ENCODE peak calls at places on chromosomes 5 and 9, in nine cellular contexts. One of them, this sample, is unnamed.

GRCh38 chr9:97982191-97982718 is 886 bp upstream of the ANP32B start:
- DNase-seq in endothelial cell: no peak
- DNase-seq in fibroblast of lung: no peak
- DNase-seq in dorsolateral prefrontal cortex: no peak
- DNase-seq in foreskin fibroblast: no peak
- DNase-seq in body of pancreas: no peak
- DNase-seq in ovary: no peak
- DNase-seq in mammary epithelial cell: no peak
- DNase-seq in mesothelial cell of epicardium: no peak
- DNase-seq in this sample: no peak

GRCh38 chr5:118529361-118530154 is 458.8 kb downstream of the DTWD2 start:
- DNase-seq in endothelial cell: no peak
- DNase-seq in fibroblast of lung: no peak
- DNase-seq in dorsolateral prefrontal cortex: no peak
- DNase-seq in foreskin fibroblast: no peak
- DNase-seq in body of pancreas: peak
- DNase-seq in ovary: no peak
- DNase-seq in mammary epithelial cell: no peak
- DNase-seq in mesothelial cell of epicardium: no peak
- DNase-seq in this sample: no peak

GRCh38 chr9:116084497-116084896 is 69.1 kb upstream of the PAPPA start:
- DNase-seq in endothelial cell: no peak
- DNase-seq in fibroblast of lung: no peak
- DNase-seq in dorsolateral prefrontal cortex: no peak
- DNase-seq in foreskin fibroblast: no peak
- DNase-seq in body of pancreas: no peak
- DNase-seq in ovary: no peak
- DNase-seq in mammary epithelial cell: no peak
- DNase-seq in mesothelial cell of epicardium: no peak
- DNase-seq in this sample: no peak

GRCh38 chr9:135705376-135705775 is 3.4 kb downstream of the KCNT1 start:
- DNase-seq in endothelial cell: no peak
- DNase-seq in fibroblast of lung: no peak
- DNase-seq in dorsolateral prefrontal cortex: no peak
- DNase-seq in foreskin fibroblast: no peak
- DNase-seq in body of pancreas: peak
- DNase-seq in ovary: no peak
- DNase-seq in mammary epithelial cell: no peak
- DNase-seq in mesothelial cell of epicardium: no peak
- DNase-seq in this sample: no peak

GRCh38 chr5:57171818-57172465 is 1.9 kb upstream of the GPBP1 start:
- DNase-seq in endothelial cell: no peak
- DNase-seq in fibroblast of lung: peak
- DNase-seq in dorsolateral prefrontal cortex: no peak
- DNase-seq in foreskin fibroblast: no peak
- DNase-seq in body of pancreas: no peak
- DNase-seq in ovary: no peak
- DNase-seq in mammary epithelial cell: peak
- DNase-seq in mesothelial cell of epicardium: no peak
- DNase-seq in this sample: no peak

GRCh38 chr5:131355972-131356528 is 92.2 kb downstream of the CDC42SE2 start:
- DNase-seq in endothelial cell: no peak
- DNase-seq in fibroblast of lung: peak
- DNase-seq in dorsolateral prefrontal cortex: no peak
- DNase-seq in foreskin fibroblast: no peak
- DNase-seq in body of pancreas: no peak
- DNase-seq in ovary: no peak
- DNase-seq in mammary epithelial cell: no peak
- DNase-seq in mesothelial cell of epicardium: no peak
- DNase-seq in this sample: no peak

GRCh38 chr5:102922839-102923477 is 167.9 kb downstream of the PAM start:
- DNase-seq in endothelial cell: no peak
- DNase-seq in fibroblast of lung: no peak
- DNase-seq in dorsolateral prefrontal cortex: no peak
- DNase-seq in foreskin fibroblast: no peak
- DNase-seq in body of pancreas: no peak
- DNase-seq in ovary: no peak
- DNase-seq in mammary epithelial cell: no peak
- DNase-seq in mesothelial cell of epicardium: no peak
- DNase-seq in this sample: no peak

GRCh38 chr9:18534611-18535010 is 60.7 kb downstream of the ADAMTSL1 start:
- DNase-seq in endothelial cell: no peak
- DNase-seq in fibroblast of lung: no peak
- DNase-seq in dorsolateral prefrontal cortex: no peak
- DNase-seq in foreskin fibroblast: no peak
- DNase-seq in body of pancreas: no peak
- DNase-seq in ovary: no peak
- DNase-seq in mammary epithelial cell: no peak
- DNase-seq in mesothelial cell of epicardium: no peak
- DNase-seq in this sample: no peak

GRCh38 chr5:87151547-87151946 is 116.1 kb upstream of the RASA1 start:
- DNase-seq in endothelial cell: no peak
- DNase-seq in fibroblast of lung: peak
- DNase-seq in dorsolateral prefrontal cortex: no peak
- DNase-seq in foreskin fibroblast: peak
- DNase-seq in body of pancreas: no peak
- DNase-seq in ovary: no peak
- DNase-seq in mammary epithelial cell: peak
- DNase-seq in mesothelial cell of epicardium: no peak
- DNase-seq in this sample: no peak

GRCh38 chr5:69030663-69031062 is 63.2 kb upstream of the SLC30A5 start:
- DNase-seq in endothelial cell: no peak
- DNase-seq in fibroblast of lung: no peak
- DNase-seq in dorsolateral prefrontal cortex: no peak
- DNase-seq in foreskin fibroblast: no peak
- DNase-seq in body of pancreas: no peak
- DNase-seq in ovary: no peak
- DNase-seq in mammary epithelial cell: no peak
- DNase-seq in mesothelial cell of epicardium: no peak
- DNase-seq in this sample: no peak

GRCh38 chr5:96903300-96903699 is 27.0 kb downstream of the ERAP2 start:
- DNase-seq in endothelial cell: no peak
- DNase-seq in fibroblast of lung: no peak
- DNase-seq in dorsolateral prefrontal cortex: no peak
- DNase-seq in foreskin fibroblast: peak
- DNase-seq in body of pancreas: no peak
- DNase-seq in ovary: no peak
- DNase-seq in mammary epithelial cell: no peak
- DNase-seq in mesothelial cell of epicardium: no peak
- DNase-seq in this sample: no peak

GRCh38 chr5:96902876-96903275 is 26.6 kb downstream of the ERAP2 start:
- DNase-seq in endothelial cell: no peak
- DNase-seq in fibroblast of lung: no peak
- DNase-seq in dorsolateral prefrontal cortex: no peak
- DNase-seq in foreskin fibroblast: no peak
- DNase-seq in body of pancreas: no peak
- DNase-seq in ovary: no peak
- DNase-seq in mammary epithelial cell: no peak
- DNase-seq in mesothelial cell of epicardium: no peak
- DNase-seq in this sample: no peak

GRCh38 chr5:96904054-96904931 is 28.0 kb downstream of the ERAP2 start:
- DNase-seq in endothelial cell: no peak
- DNase-seq in fibroblast of lung: no peak
- DNase-seq in dorsolateral prefrontal cortex: no peak
- DNase-seq in foreskin fibroblast: no peak
- DNase-seq in body of pancreas: no peak
- DNase-seq in ovary: no peak
- DNase-seq in mammary epithelial cell: no peak
- DNase-seq in mesothelial cell of epicardium: no peak
- DNase-seq in this sample: no peak

GRCh38 chr5:96901841-96902240 is 25.5 kb downstream of the ERAP2 start:
- DNase-seq in endothelial cell: no peak
- DNase-seq in fibroblast of lung: no peak
- DNase-seq in dorsolateral prefrontal cortex: no peak
- DNase-seq in foreskin fibroblast: no peak
- DNase-seq in body of pancreas: no peak
- DNase-seq in ovary: no peak
- DNase-seq in mammary epithelial cell: no peak
- DNase-seq in mesothelial cell of epicardium: no peak
- DNase-seq in this sample: no peak

GRCh38 chr5:96901384-96901783 is 25.1 kb downstream of the ERAP2 start:
- DNase-seq in endothelial cell: no peak
- DNase-seq in fibroblast of lung: no peak
- DNase-seq in dorsolateral prefrontal cortex: no peak
- DNase-seq in foreskin fibroblast: no peak
- DNase-seq in body of pancreas: no peak
- DNase-seq in ovary: no peak
- DNase-seq in mammary epithelial cell: no peak
- DNase-seq in mesothelial cell of epicardium: no peak
- DNase-seq in this sample: no peak
- TF ChIP-seq CTCF in endothelial cell: no peak
- TF ChIP-seq CTCF in fibroblast of lung: no peak
- TF ChIP-seq CTCF in dorsolateral prefrontal cortex: no peak
- TF ChIP-seq CTCF in foreskin fibroblast: no peak
- TF ChIP-seq CTCF in body of pancreas: no peak
- TF ChIP-seq CTCF in ovary: no peak
- TF ChIP-seq CTCF in mammary epithelial cell: no peak
- TF ChIP-seq CTCF in mesothelial cell of epicardium: no peak
- TF ChIP-seq CTCF in this sample: no peak

GRCh38 chr5:111681791-111682190 is 75.2 kb downstream of the NREP start:
- DNase-seq in endothelial cell: no peak
- DNase-seq in fibroblast of lung: no peak
- DNase-seq in dorsolateral prefrontal cortex: no peak
- DNase-seq in foreskin fibroblast: no peak
- DNase-seq in body of pancreas: no peak
- DNase-seq in ovary: no peak
- DNase-seq in mammary epithelial cell: no peak
- DNase-seq in mesothelial cell of epicardium: no peak
- DNase-seq in this sample: no peak

GRCh38 chr5:111689576-111689975 is 67.4 kb downstream of the NREP start:
- DNase-seq in endothelial cell: no peak
- DNase-seq in fibroblast of lung: no peak
- DNase-seq in dorsolateral prefrontal cortex: no peak
- DNase-seq in foreskin fibroblast: no peak
- DNase-seq in body of pancreas: no peak
- DNase-seq in ovary: no peak
- DNase-seq in mammary epithelial cell: no peak
- DNase-seq in mesothelial cell of epicardium: no peak
- DNase-seq in this sample: no peak

GRCh38 chr5:111680737-111681413 is 76.1 kb downstream of the NREP start:
- DNase-seq in endothelial cell: no peak
- DNase-seq in fibroblast of lung: peak
- DNase-seq in dorsolateral prefrontal cortex: no peak
- DNase-seq in foreskin fibroblast: peak
- DNase-seq in body of pancreas: peak
- DNase-seq in ovary: peak
- DNase-seq in mammary epithelial cell: peak
- DNase-seq in mesothelial cell of epicardium: peak
- DNase-seq in this sample: no peak

GRCh38 chr5:111681414-111681790 is 75.6 kb downstream of the NREP start:
- DNase-seq in endothelial cell: no peak
- DNase-seq in fibroblast of lung: peak
- DNase-seq in dorsolateral prefrontal cortex: no peak
- DNase-seq in foreskin fibroblast: no peak
- DNase-seq in body of pancreas: no peak
- DNase-seq in ovary: no peak
- DNase-seq in mammary epithelial cell: no peak
- DNase-seq in mesothelial cell of epicardium: peak
- DNase-seq in this sample: no peak

GRCh38 chr5:111685969-111686368 is 71.0 kb downstream of the NREP start:
- DNase-seq in endothelial cell: no peak
- DNase-seq in fibroblast of lung: no peak
- DNase-seq in dorsolateral prefrontal cortex: no peak
- DNase-seq in foreskin fibroblast: no peak
- DNase-seq in body of pancreas: no peak
- DNase-seq in ovary: no peak
- DNase-seq in mammary epithelial cell: no peak
- DNase-seq in mesothelial cell of epicardium: no peak
- DNase-seq in this sample: no peak
- TF ChIP-seq CTCF in endothelial cell: no peak
- TF ChIP-seq CTCF in fibroblast of lung: peak
- TF ChIP-seq CTCF in dorsolateral prefrontal cortex: no peak
- TF ChIP-seq CTCF in foreskin fibroblast: no peak
- TF ChIP-seq CTCF in body of pancreas: no peak
- TF ChIP-seq CTCF in ovary: no peak
- TF ChIP-seq CTCF in mammary epithelial cell: peak
- TF ChIP-seq CTCF in mesothelial cell of epicardium: no peak
- TF ChIP-seq CTCF in this sample: peak

DNA sequence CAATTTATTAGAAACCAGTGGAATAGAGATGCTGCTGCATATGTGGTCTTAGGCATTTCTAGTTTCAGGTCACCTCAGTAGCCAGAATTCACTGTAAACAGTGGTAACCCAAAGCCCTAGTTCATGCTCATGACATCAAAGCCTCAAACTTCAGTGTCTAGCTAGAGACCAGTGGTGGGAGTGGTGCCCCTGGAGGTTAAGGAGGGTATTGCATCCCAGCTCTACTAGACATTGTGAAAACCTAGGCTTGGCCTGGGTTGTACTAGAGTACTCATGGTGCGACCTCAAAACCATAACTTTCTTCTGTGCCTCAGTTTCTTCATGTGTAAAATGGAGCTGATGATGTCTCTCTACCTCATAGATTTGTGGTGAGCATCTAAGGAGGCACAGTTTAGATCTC is 18.8 kb downstream of the COL5A1 start:
- DNase-seq in endothelial cell: no peak
- DNase-seq in fibroblast of lung: no peak
- DNase-seq in dorsolateral prefrontal cortex: no peak
- DNase-seq in foreskin fibroblast: no peak
- DNase-seq in body of pancreas: no peak
- DNase-seq in ovary: no peak
- DNase-seq in mammary epithelial cell: no peak
- DNase-seq in mesothelial cell of epicardium: no peak
- DNase-seq in this sample: no peak
- TF ChIP-seq CTCF in endothelial cell: peak
- TF ChIP-seq CTCF in fibroblast of lung: peak
- TF ChIP-seq CTCF in dorsolateral prefrontal cortex: no peak
- TF ChIP-seq CTCF in foreskin fibroblast: peak
- TF ChIP-seq CTCF in body of pancreas: no peak
- TF ChIP-seq CTCF in ovary: no peak
- TF ChIP-seq CTCF in mammary epithelial cell: peak
- TF ChIP-seq CTCF in mesothelial cell of epicardium: peak
- TF ChIP-seq CTCF in this sample: peak

GRCh38 chr5:75335486-75335885 is 1.5 kb upstream of the HMGCR start:
- DNase-seq in endothelial cell: no peak
- DNase-seq in fibroblast of lung: no peak
- DNase-seq in dorsolateral prefrontal cortex: no peak
- DNase-seq in foreskin fibroblast: no peak
- DNase-seq in body of pancreas: no peak
- DNase-seq in ovary: no peak
- DNase-seq in mammary epithelial cell: no peak
- DNase-seq in mesothelial cell of epicardium: no peak
- DNase-seq in this sample: no peak

GRCh38 chr5:75336625-75337336 is at the start of gene HMGCR:
- DNase-seq in endothelial cell: peak
- DNase-seq in fibroblast of lung: peak
- DNase-seq in dorsolateral prefrontal cortex: peak
- DNase-seq in foreskin fibroblast: peak
- DNase-seq in body of pancreas: peak
- DNase-seq in ovary: peak
- DNase-seq in mammary epithelial cell: peak
- DNase-seq in mesothelial cell of epicardium: peak
- DNase-seq in this sample: peak

GRCh38 chr5:75338408-75338807 is 1.4 kb downstream of the HMGCR start:
- DNase-seq in endothelial cell: no peak
- DNase-seq in fibroblast of lung: no peak
- DNase-seq in dorsolateral prefrontal cortex: no peak
- DNase-seq in foreskin fibroblast: no peak
- DNase-seq in body of pancreas: no peak
- DNase-seq in ovary: no peak
- DNase-seq in mammary epithelial cell: no peak
- DNase-seq in mesothelial cell of epicardium: no peak
- DNase-seq in this sample: no peak

GRCh38 chr5:75337366-75338021 is 474 bp downstream of the HMGCR start:
- DNase-seq in endothelial cell: peak
- DNase-seq in fibroblast of lung: peak
- DNase-seq in dorsolateral prefrontal cortex: peak
- DNase-seq in foreskin fibroblast: no peak
- DNase-seq in body of pancreas: no peak
- DNase-seq in ovary: no peak
- DNase-seq in mammary epithelial cell: peak
- DNase-seq in mesothelial cell of epicardium: peak
- DNase-seq in this sample: peak

GRCh38 chr5:75335952-75336624 is 932 bp upstream of the HMGCR start:
- DNase-seq in endothelial cell: peak
- DNase-seq in fibroblast of lung: peak
- DNase-seq in dorsolateral prefrontal cortex: no peak
- DNase-seq in foreskin fibroblast: peak
- DNase-seq in body of pancreas: peak
- DNase-seq in ovary: no peak
- DNase-seq in mammary epithelial cell: peak
- DNase-seq in mesothelial cell of epicardium: no peak
- DNase-seq in this sample: no peak
- TF ChIP-seq CTCF in endothelial cell: no peak
- TF ChIP-seq CTCF in fibroblast of lung: peak
- TF ChIP-seq CTCF in dorsolateral prefrontal cortex: no peak
- TF ChIP-seq CTCF in foreskin fibroblast: peak
- TF ChIP-seq CTCF in body of pancreas: peak
- TF ChIP-seq CTCF in ovary: no peak
- TF ChIP-seq CTCF in mammary epithelial cell: peak
- TF ChIP-seq CTCF in mesothelial cell of epicardium: peak
- TF ChIP-seq CTCF in this sample: peak